ENCODE peak calls at places on chromosomes 12 and 14, in ten cellular contexts. P, C, H, S, A, M, E, U, Y and L are unnamed samples.

GRCh38 chr14:36952702-36953101 is 219.7 kb downstream of the SLC25A21 start:
- DNase-seq in P (peak), C (no peak), H (no peak), S (no peak), A (no peak), M (no peak), E (no peak), U (no peak), Y (no peak), L (no peak)

GRCh38 chr12:54018608-54018984 is 9.6 kb upstream of the HOXC6 start:
- DNase-seq in P (no peak), C (no peak), H (no peak), S (no peak), A (peak), M (peak), E (no peak), U (no peak), Y (no peak), L (no peak)

GRCh38 chr12:63792333-63792732 is 12.6 kb downstream of the RXYLT1 start:
- DNase-seq in P (no peak), C (no peak), H (no peak), S (no peak), A (no peak), M (no peak), E (no peak), U (no peak), Y (no peak), L (no peak)

GRCh38 chr12:4960030-4960429 is 50.3 kb downstream of the KCNA1 start:
- DNase-seq in P (no peak), C (no peak), H (no peak), S (no peak), A (no peak), M (no peak), E (no peak), U (peak), Y (no peak), L (no peak)

GRCh38 chr14:31781578-31781977 is 220.4 kb downstream of the NUBPL start:
- DNase-seq in P (peak), C (no peak), H (no peak), S (peak), A (no peak), M (no peak), E (no peak), U (no peak), Y (no peak), L (no peak)

GRCh38 chr14:21711360-21711961 is 37.8 kb upstream of the OR4E1 start:
- DNase-seq in P (peak), C (no peak), H (peak), S (peak), A (no peak), M (no peak), E (no peak), U (no peak), Y (peak), L (peak)

GRCh38 chr12:77494306-77494705 is 336.4 kb upstream of the NAV3 start:
- DNase-seq in P (no peak), C (no peak), H (no peak), S (no peak), A (no peak), M (no peak), E (no peak), U (no peak), Y (no peak), L (no peak)

GRCh38 chr14:51401272-51401671 is 161.2 kb downstream of the TMX1 start:
- DNase-seq in P (peak), C (no peak), H (no peak), S (no peak), A (no peak), M (no peak), E (no peak), U (peak), Y (no peak), L (no peak)

GRCh38 chr12:10189653-10190052 is 10.8 kb downstream of the TMEM52B start:
- DNase-seq in P (no peak), C (no peak), H (no peak), S (no peak), A (peak), M (no peak), E (no peak), U (no peak), Y (no peak), L (no peak)

GRCh38 chr12:62933871-62934798 is 815 bp downstream of the PPM1H start:
- DNase-seq in P (peak), C (peak), H (peak), S (peak), A (peak), M (peak), E (no peak), U (peak), Y (peak), L (no peak)

GRCh38 chr12:57341275-57341990 is 89.4 kb downstream of the R3HDM2 start:
- DNase-seq in P (no peak), C (no peak), H (no peak), S (no peak), A (no peak), M (no peak), E (no peak), U (no peak), Y (no peak), L (no peak)

GRCh38 chr12:131830335-131831020 is 2.3 kb downstream of the MMP17 start:
- DNase-seq in P (peak), C (no peak), H (peak), S (peak), A (peak), M (peak), E (peak), U (peak), Y (peak), L (no peak)

GRCh38 chr14:84087986-84088531 is 1441.9 kb upstream of the FLRT2 start:
- DNase-seq in P (peak), C (no peak), H (no peak), S (no peak), A (no peak), M (no peak), E (peak), U (no peak), Y (no peak), L (no peak)

GRCh38 chr14:32702571-32702970 is 236.1 kb upstream of the NPAS3 start:
- DNase-seq in P (peak), C (peak), H (peak), S (no peak), A (peak), M (peak), E (no peak), U (peak), Y (peak), L (peak)

GRCh38 chr12:25653487-25654175 is 100.5 kb upstream of the LMNTD1 start:
- DNase-seq in P (no peak), C (no peak), H (no peak), S (peak), A (no peak), M (peak), E (no peak), U (no peak), Y (peak), L (no peak)

GRCh38 chr12:103105971-103106597 is 148.6 kb downstream of the ASCL1 start:
- DNase-seq in P (no peak), C (no peak), H (no peak), S (no peak), A (no peak), M (no peak), E (no peak), U (no peak), Y (no peak), L (peak)

GRCh38 chr14:49314756-49315155 is 271.4 kb downstream of the RPS29 start:
- DNase-seq in P (no peak), C (no peak), H (no peak), S (no peak), A (no peak), M (no peak), E (no peak), U (no peak), Y (no peak), L (no peak)

GRCh38 chr14:75831455-75831854 is 150.3 kb downstream of the TGFB3 start:
- DNase-seq in P (peak), C (no peak), H (peak), S (peak), A (peak), M (no peak), E (no peak), U (peak), Y (peak), L (no peak)

GRCh38 chr14:80464531-80465149 is 253.3 kb upstream of the DIO2 start:
- DNase-seq in P (no peak), C (no peak), H (no peak), S (no peak), A (no peak), M (no peak), E (no peak), U (no peak), Y (no peak), L (no peak)

GRCh38 chr14:32510815-32511214 is 181.7 kb downstream of the AKAP6 start:
- DNase-seq in P (peak), C (no peak), H (no peak), S (no peak), A (no peak), M (no peak), E (no peak), U (no peak), Y (no peak), L (no peak)

GRCh38 chr12:6887460-6887859 is 14.4 kb upstream of the SPSB2 start:
- DNase-seq in P (no peak), C (no peak), H (peak), S (no peak), A (no peak), M (peak), E (no peak), U (no peak), Y (no peak), L (no peak)

GRCh38 chr12:124513297-124513867 is 54.0 kb downstream of the NCOR2 start:
- DNase-seq in P (no peak), C (no peak), H (no peak), S (no peak), A (no peak), M (no peak), E (no peak), U (no peak), Y (no peak), L (no peak)

GRCh38 chr12:14901228-14901562 is 15.5 kb upstream of the MGP start:
- DNase-seq in P (no peak), C (no peak), H (no peak), S (peak), A (no peak), M (peak), E (no peak), U (peak), Y (peak), L (no peak)

GRCh38 chr12:76804435-76804976 is 40.6 kb downstream of the ZDHHC17 start:
- DNase-seq in P (no peak), C (no peak), H (peak), S (peak), A (no peak), M (no peak), E (no peak), U (no peak), Y (no peak), L (no peak)

GRCh38 chr14:53109028-53109687 is 44.0 kb downstream of the DDHD1 start:
- DNase-seq in P (no peak), C (no peak), H (no peak), S (peak), A (no peak), M (no peak), E (no peak), U (no peak), Y (no peak), L (peak)

GRCh38 chr14:70916776-70917175 is 9.5 kb downstream of the PCNX1 start:
- DNase-seq in P (no peak), C (no peak), H (no peak), S (no peak), A (no peak), M (no peak), E (no peak), U (no peak), Y (no peak), L (no peak)

GRCh38 chr14:50452979-50453705 is 56.5 kb upstream of the CDKL1 start:
- DNase-seq in P (peak), C (no peak), H (no peak), S (no peak), A (no peak), M (no peak), E (peak), U (no peak), Y (peak), L (no peak)

GRCh38 chr14:104863923-104864266 is 1.2 kb upstream of the CEP170B start:
- DNase-seq in P (no peak), C (no peak), H (no peak), S (no peak), A (no peak), M (peak), E (no peak), U (peak), Y (no peak), L (no peak)

GRCh38 chr14:33188880-33189279 is 250.2 kb downstream of the NPAS3 start:
- DNase-seq in P (no peak), C (no peak), H (no peak), S (no peak), A (no peak), M (no peak), E (no peak), U (no peak), Y (no peak), L (no peak)

GRCh38 chr12:57632369-57632897 is 568 bp downstream of the B4GALNT1 start:
- DNase-seq in P (no peak), C (peak), H (no peak), S (no peak), A (no peak), M (no peak), E (no peak), U (peak), Y (no peak), L (no peak)

DNA sequence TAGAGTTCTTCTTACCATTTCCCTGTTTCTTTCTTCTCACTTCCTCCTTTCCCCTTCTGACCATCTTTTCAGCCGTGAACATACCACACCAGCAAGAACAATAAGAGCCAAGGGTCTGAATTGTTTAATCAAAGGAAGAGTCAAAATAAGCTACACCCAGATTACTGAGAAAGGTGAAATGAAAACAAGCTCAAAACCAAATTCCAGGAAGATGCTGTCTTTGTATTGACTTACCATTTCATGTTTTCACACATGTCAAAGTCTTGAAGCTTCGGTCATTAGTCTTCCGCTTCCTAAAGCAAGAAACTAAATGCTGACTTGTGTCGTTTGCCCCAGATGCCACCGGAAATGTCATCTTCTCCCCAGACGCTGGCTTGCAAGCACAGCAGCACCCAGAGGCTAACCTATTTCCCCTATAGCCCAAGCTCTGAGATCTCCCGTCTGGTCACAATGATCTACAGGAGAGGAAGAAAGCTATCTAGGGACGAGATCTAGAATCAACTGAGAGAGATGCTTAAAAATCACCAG is 136.5 kb upstream of the AMIGO2 start:
- DNase-seq in P (no peak), C (no peak), H (no peak), S (peak), A (no peak), M (no peak), E (no peak), U (peak), Y (peak), L (peak)
- H3K4me3 ChIP-seq in P (no peak), C (no peak), H (peak), S (peak), A (no peak), M (no peak), E (no peak), U (peak), Y (no peak), L (peak)

GRCh38 chr14:95659986-95660385 is 26.2 kb upstream of the TCL1B start:
- DNase-seq in P (no peak), C (no peak), H (no peak), S (no peak), A (no peak), M (no peak), E (no peak), U (no peak), Y (no peak), L (no peak)
- TF ChIP-seq CTCF in P (no peak), C (no peak), H (no peak), S (no peak), A (no peak), M (no peak), E (no peak), U (no peak), Y (no peak), L (no peak)

GRCh38 chr12:1279050-1279449 is 288.0 kb downstream of the ERC1 start:
- DNase-seq in P (peak), C (no peak), H (no peak), S (peak), A (no peak), M (no peak), E (no peak), U (no peak), Y (no peak), L (no peak)

GRCh38 chr12:1282670-1283361 is 291.8 kb downstream of the ERC1 start:
- DNase-seq in P (peak), C (no peak), H (peak), S (no peak), A (no peak), M (no peak), E (no peak), U (peak), Y (peak), L (no peak)

GRCh38 chr12:1284611-1285010 is 293.6 kb downstream of the ERC1 start:
- DNase-seq in P (no peak), C (no peak), H (no peak), S (no peak), A (no peak), M (no peak), E (no peak), U (no peak), Y (no peak), L (no peak)

GRCh38 chr12:1277905-1278304 is 286.9 kb downstream of the ERC1 start:
- DNase-seq in P (no peak), C (no peak), H (no peak), S (peak), A (no peak), M (no peak), E (no peak), U (no peak), Y (peak), L (no peak)

DNA sequence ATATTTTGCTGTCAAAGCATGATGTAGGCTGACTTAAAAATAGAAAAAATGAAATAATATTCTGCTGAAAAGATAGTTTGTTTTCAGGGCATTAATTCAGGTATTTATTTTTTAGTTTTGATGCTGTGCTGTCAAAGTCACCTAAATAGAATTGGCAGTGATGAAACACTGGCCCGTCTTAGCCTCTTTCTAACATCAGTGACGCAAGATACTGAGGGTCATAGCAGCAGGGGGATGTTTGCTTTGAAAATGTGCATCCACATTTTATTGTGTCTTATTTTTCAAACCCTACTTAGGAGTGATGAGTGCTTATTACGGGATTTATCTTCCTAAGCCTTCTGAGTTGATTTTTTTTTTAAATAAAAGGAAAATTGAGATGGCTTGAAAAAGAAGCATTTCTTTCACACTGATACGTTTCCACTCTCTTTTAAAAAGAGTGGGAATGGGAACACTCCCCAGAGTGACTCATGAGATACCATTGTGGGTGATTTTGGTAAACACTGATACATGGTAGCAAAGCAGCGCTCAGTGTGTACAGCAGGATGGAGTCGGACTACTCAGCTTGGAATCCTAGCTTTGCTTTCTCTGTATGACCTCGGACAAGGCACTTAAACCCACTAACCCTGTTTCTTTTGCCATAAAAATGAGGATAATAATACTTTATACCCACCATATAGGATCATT is 290.8 kb downstream of the ERC1 start:
- DNase-seq in P (peak), C (no peak), H (no peak), S (no peak), A (no peak), M (no peak), E (peak), U (no peak), Y (no peak), L (no peak)
- H3K4me3 ChIP-seq in P (no peak), C (no peak), H (no peak), S (no peak), A (no peak), M (no peak), E (no peak), U (no peak), Y (no peak), L (no peak)

GRCh38 chr14:68363841-68364711 is 428.8 kb downstream of the ZFP36L1 start:
- DNase-seq in P (peak), C (peak), H (no peak), S (no peak), A (peak), M (peak), E (no peak), U (peak), Y (peak), L (no peak)
- TF ChIP-seq CTCF in P (no peak), C (no peak), H (no peak), S (no peak), A (no peak), M (no peak), E (no peak), U (no peak), Y (no peak), L (no peak)

GRCh38 chr14:24436355-24437019 is 6.1 kb downstream of the SDR39U1 start:
- DNase-seq in P (peak), C (no peak), H (no peak), S (peak), A (no peak), M (no peak), E (peak), U (no peak), Y (peak), L (peak)
- H3K4me3 ChIP-seq in P (no peak), C (no peak), H (no peak), S (no peak), A (no peak), M (no peak), E (no peak), U (no peak), Y (no peak), L (no peak)

GRCh38 chr12:8680533-8680932 is 17.3 kb upstream of the RIMKLB start:
- DNase-seq in P (no peak), C (no peak), H (no peak), S (no peak), A (no peak), M (no peak), E (no peak), U (no peak), Y (no peak), L (no peak)
- TF ChIP-seq CTCF in P (peak), C (no peak), H (no peak), S (no peak), A (no peak), M (no peak), E (no peak), U (peak), Y (no peak), L (no peak)

GRCh38 chr14:100078216-100078780 is 13.1 kb downstream of the EVL start:
- DNase-seq in P (no peak), C (no peak), H (peak), S (peak), A (no peak), M (no peak), E (no peak), U (no peak), Y (no peak), L (no peak)
- H3K4me3 ChIP-seq in P (no peak), C (no peak), H (no peak), S (no peak), A (no peak), M (no peak), E (no peak), U (no peak), Y (no peak), L (no peak)

GRCh38 chr14:68250950-68251765 is 431.6 kb downstream of the RAD51B start:
- DNase-seq in P (no peak), C (no peak), H (no peak), S (no peak), A (no peak), M (no peak), E (no peak), U (no peak), Y (no peak), L (no peak)
- TF ChIP-seq CTCF in P (no peak), C (no peak), H (no peak), S (no peak), A (no peak), M (no peak), E (no peak), U (no peak), Y (no peak), L (peak)

DNA sequence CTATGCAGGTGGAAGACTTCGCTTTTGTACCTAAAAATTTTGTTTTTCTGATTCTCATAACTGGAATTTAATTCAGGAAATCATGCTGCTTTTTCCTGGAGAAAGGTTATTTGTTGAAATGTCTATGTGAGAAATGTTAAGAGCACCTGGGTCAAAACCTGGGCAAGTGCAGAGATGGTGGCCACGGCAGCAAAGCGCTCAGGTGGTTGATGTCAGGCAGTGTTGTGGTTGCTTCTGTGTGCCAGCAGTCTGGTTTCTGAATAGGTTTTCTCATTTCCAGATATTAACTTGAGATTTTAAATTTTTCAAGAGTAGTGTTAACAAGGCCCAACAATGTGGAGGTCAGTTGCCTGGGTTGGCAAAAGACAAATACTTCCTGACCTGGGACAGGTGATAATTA is 96.2 kb downstream of the ESR2 start:
- DNase-seq in P (no peak), C (no peak), H (no peak), S (no peak), A (no peak), M (no peak), E (no peak), U (no peak), Y (no peak), L (no peak)
- H3K4me3 ChIP-seq in P (no peak), C (no peak), H (no peak), S (no peak), A (no peak), M (no peak), E (no peak), U (peak), Y (no peak), L (no peak)